ENCODE peak calls at places on chromosomes 11 and 22, in seven cellular contexts. X is astrocyte of the cerebellum, F is CD14-positive monocyte, V is heart left ventricle, O is HFF-Myc, M is upper lobe of right lung, W is GM13977. I is an unnamed sample.

GRCh38 chr11:124740277-124740882 is 638 bp downstream of the NRGN start:
- DNase-seq in X (no peak), F (peak; percentile 75), V (peak; percentile 38), O (no peak), M (peak; percentile 85), W (peak; percentile 74), I (peak; percentile 63)

GRCh38 chr11:79244175-79244804 is 196.5 kb downstream of the TENM4 start:
- DNase-seq in X (peak; percentile 79), F (no peak), V (no peak), O (peak; percentile 43), M (no peak), W (no peak), I (no peak)

GRCh38 chr11:61626580-61627380 is 45.9 kb upstream of the SYT7 start:
- DNase-seq in X (no peak), F (no peak), V (peak; percentile 71), O (no peak), M (peak; percentile 87), W (no peak), I (no peak)

GRCh38 chr11:17734986-17735822 is 623 bp downstream of the KCNC1 start:
- DNase-seq in X (peak; percentile 39), F (no peak), V (peak; percentile 69), O (no peak), M (peak; percentile 84), W (peak; percentile 88), I (peak; percentile 84)

GRCh38 chr22:47304191-47304831 is 541.9 kb downstream of the TBC1D22A start:
- DNase-seq in X (no peak), F (no peak), V (no peak), O (no peak), M (peak; percentile 56), W (no peak), I (peak; percentile 20)

GRCh38 chr11:126542621-126543020 is 187.1 kb downstream of the ST3GAL4 start:
- DNase-seq in X (no peak), F (no peak), V (no peak), O (no peak), M (no peak), W (no peak), I (no peak)

GRCh38 chr11:73988227-73988626 is 5.6 kb upstream of the UCP2 start:
- DNase-seq in X (no peak), F (no peak), V (no peak), O (no peak), M (peak; percentile 5), W (no peak), I (no peak)

GRCh38 chr22:23147632-23148387 is 2.5 kb downstream of the RAB36 start:
- DNase-seq in X (no peak), F (no peak), V (no peak), O (no peak), M (no peak), W (no peak), I (no peak)

GRCh38 chr11:109015283-109015682 is 350.4 kb downstream of the DDX10 start:
- DNase-seq in X (peak; percentile 42), F (no peak), V (no peak), O (no peak), M (no peak), W (no peak), I (no peak)

GRCh38 chr11:129728571-129728970 is 87.1 kb upstream of the TMEM45B start:
- DNase-seq in X (no peak), F (no peak), V (no peak), O (no peak), M (no peak), W (no peak), I (no peak)

GRCh38 chr11:68090706-68091105 is 30.5 kb downstream of the CHKA start:
- DNase-seq in X (no peak), F (peak; percentile 56), V (no peak), O (no peak), M (no peak), W (no peak), I (peak; percentile 41)

GRCh38 chr11:108620958-108621772 is 27.6 kb upstream of the EXPH5 start:
- DNase-seq in X (no peak), F (no peak), V (no peak), O (no peak), M (no peak), W (peak; percentile 59), I (peak; percentile 65)

GRCh38 chr11:126384053-126384335 is 28.5 kb downstream of the ST3GAL4 start:
- DNase-seq in X (no peak), F (no peak), V (no peak), O (no peak), M (no peak), W (no peak), I (no peak)

GRCh38 chr11:111761056-111761455 is 5.1 kb downstream of the PPP2R1B start:
- DNase-seq in X (no peak), F (no peak), V (no peak), O (no peak), M (no peak), W (no peak), I (no peak)

GRCh38 chr11:7964873-7965272 is 374 bp downstream of the NLRP10 start:
- DNase-seq in X (no peak), F (no peak), V (no peak), O (peak; percentile 22), M (no peak), W (no peak), I (no peak)

GRCh38 chr22:46524203-46524740 is 13.1 kb downstream of the CELSR1 start:
- DNase-seq in X (no peak), F (no peak), V (no peak), O (no peak), M (no peak), W (no peak), I (no peak)

GRCh38 chr22:44398791-44399190 is 86.0 kb upstream of the SHISAL1 start:
- DNase-seq in X (no peak), F (peak; percentile 25), V (peak; percentile 8), O (no peak), M (peak; percentile 38), W (no peak), I (no peak)

GRCh38 chr22:46798366-46799057 is 36.1 kb downstream of the TBC1D22A start:
- DNase-seq in X (no peak), F (no peak), V (peak; percentile 69), O (peak; percentile 42), M (peak; percentile 93), W (peak; percentile 84), I (peak; percentile 88)

GRCh38 chr11:122601131-122602125 is 54.1 kb upstream of the UBASH3B start:
- DNase-seq in X (peak; percentile 4), F (no peak), V (no peak), O (peak; percentile 35), M (no peak), W (no peak), I (no peak)

GRCh38 chr22:30731658-30732057 is 37.0 kb downstream of the OSBP2 start:
- DNase-seq in X (no peak), F (no peak), V (no peak), O (no peak), M (no peak), W (no peak), I (no peak)

GRCh38 chr22:32994046-32994827 is 63.9 kb downstream of the SYN3 start:
- DNase-seq in X (no peak), F (no peak), V (no peak), O (no peak), M (no peak), W (no peak), I (no peak)

GRCh38 chr11:86588566-86589090 is 83.8 kb downstream of the ME3 start:
- DNase-seq in X (no peak), F (no peak), V (no peak), O (no peak), M (no peak), W (no peak), I (no peak)

DNA sequence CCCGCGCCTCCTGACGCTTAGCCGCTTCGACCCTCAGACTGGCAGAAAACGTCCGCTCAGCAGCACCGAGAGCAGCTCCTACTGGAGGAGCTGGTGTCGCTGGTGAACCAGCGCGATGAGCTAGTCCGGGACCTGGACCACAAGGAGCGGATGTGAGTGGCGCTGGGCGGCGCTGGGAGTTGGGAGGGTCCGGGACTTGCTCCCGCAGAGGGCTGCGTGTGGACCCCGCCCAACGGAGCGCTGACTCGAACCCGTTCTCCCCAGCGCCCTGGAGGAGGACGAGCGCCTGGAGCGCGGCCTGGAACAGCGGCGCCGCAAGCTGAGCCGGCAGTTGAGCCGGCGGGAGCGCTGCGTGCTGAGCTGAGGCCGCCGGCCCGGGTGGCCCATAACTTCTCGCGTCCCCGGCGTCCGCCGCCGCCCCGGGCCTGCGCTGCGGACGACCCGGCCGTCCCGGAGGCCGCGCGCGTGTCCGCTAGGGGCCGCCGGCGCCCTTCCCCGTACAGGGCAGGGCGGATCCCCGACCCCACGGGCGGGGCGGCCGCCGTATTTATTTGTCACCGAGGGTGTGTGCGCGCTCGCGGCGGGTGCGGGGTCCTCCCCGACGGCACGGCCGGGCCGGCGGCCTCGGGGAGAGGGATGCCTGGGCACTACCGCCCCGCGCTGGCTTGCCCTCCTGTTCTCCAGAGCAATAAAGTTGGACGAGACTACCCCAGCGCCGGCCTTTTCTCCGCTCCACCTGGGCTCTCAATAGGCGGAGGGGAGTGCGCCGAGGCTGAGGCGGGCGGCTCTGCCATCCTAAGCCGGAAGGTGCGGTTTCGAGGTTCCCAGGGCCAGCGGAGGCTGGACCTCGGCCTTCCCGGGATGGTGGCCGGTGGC is 3.4 kb downstream of the KCNK7 start:
- DNase-seq in X (no peak), F (no peak), V (no peak), O (no peak), M (peak; percentile 69), W (no peak), I (no peak)
- TF ChIP-seq CTCF in X (peak; percentile 8), F (no peak), V (no peak), O (no peak), M (no peak), W (no peak), I (no peak)

GRCh38 chr11:19724765-19725164 is 12.1 kb downstream of the NAV2 start:
- DNase-seq in X (no peak), F (no peak), V (no peak), O (no peak), M (no peak), W (no peak), I (no peak)

GRCh38 chr11:19727246-19727645 is 14.6 kb downstream of the NAV2 start:
- DNase-seq in X (no peak), F (no peak), V (no peak), O (peak; percentile 42), M (no peak), W (no peak), I (no peak)

GRCh38 chr11:19723572-19724342 is 11.1 kb downstream of the NAV2 start:
- DNase-seq in X (no peak), F (no peak), V (no peak), O (peak; percentile 77), M (peak; percentile 70), W (no peak), I (no peak)

GRCh38 chr11:19722702-19723101 is 10.1 kb downstream of the NAV2 start:
- DNase-seq in X (no peak), F (no peak), V (no peak), O (no peak), M (no peak), W (no peak), I (no peak)

GRCh38 chr11:19725379-19726079 is 12.9 kb downstream of the NAV2 start:
- DNase-seq in X (no peak), F (no peak), V (no peak), O (no peak), M (peak; percentile 87), W (no peak), I (no peak)
- TF ChIP-seq CTCF in X (no peak), F (no peak), V (no peak), O (no peak), M (no peak), W (no peak), I (no peak)

GRCh38 chr11:75022759-75023396 is 34.1 kb downstream of the NEU3 start:
- DNase-seq in X (peak; percentile 68), F (peak; percentile 65), V (peak; percentile 78), O (peak; percentile 72), M (peak; percentile 83), W (peak; percentile 73), I (peak; percentile 73)
- TF ChIP-seq CTCF in X (peak; percentile 99), F (peak; percentile 95), V (peak; percentile 94), O (peak; percentile 98), M (peak; percentile 99), W (peak; percentile 96), I (peak; percentile 85)

GRCh38 chr11:15923169-15923568 is 433.2 kb downstream of the SOX6 start:
- DNase-seq in X (no peak), F (no peak), V (no peak), O (no peak), M (no peak), W (no peak), I (no peak)
- TF ChIP-seq CTCF in X (no peak), F (no peak), V (no peak), O (no peak), M (no peak), W (no peak), I (no peak)